ENCODE peak calls at places on chromosomes 1 and 21, in seven cellular contexts. B is iPS-NIHi11, K is hypothalamus, F is fibroblast of mammary gland, C is stomach, V is epithelial cell of prostate, H is renal cortical epithelial cell. D is an unnamed sample.

GRCh38 chr1:220184503-220184902 is 87.8 kb downstream of the RAB3GAP2 start:
- DNase-seq in B (no peak), K (no peak), F (no peak), C (no peak), V (no peak), H (no peak), D (no peak)

GRCh38 chr1:65149391-65149729 is 1.4 kb downstream of the AK4 start:
- DNase-seq in B (no peak), K (no peak), F (peak), C (no peak), V (no peak), H (no peak), D (no peak)

GRCh38 chr1:11158720-11159321 is 30.3 kb upstream of the ANGPTL7 start:
- DNase-seq in B (no peak), K (no peak), F (peak), C (no peak), V (peak), H (peak), D (no peak)

GRCh38 chr1:225834417-225835329 is 24.7 kb downstream of the EPHX1 start:
- DNase-seq in B (no peak), K (peak), F (peak), C (peak), V (no peak), H (no peak), D (peak)

GRCh38 chr21:20443558-20444155 is 554.6 kb upstream of the NCAM2 start:
- DNase-seq in B (peak), K (no peak), F (no peak), C (no peak), V (no peak), H (no peak), D (peak)

GRCh38 chr1:231628207-231628876 is 1.8 kb downstream of the DISC1 start:
- DNase-seq in B (no peak), K (no peak), F (peak), C (no peak), V (no peak), H (no peak), D (no peak)

GRCh38 chr1:167791281-167792209 is 69.8 kb downstream of the MPZL1 start:
- DNase-seq in B (no peak), K (no peak), F (peak), C (peak), V (no peak), H (peak), D (peak)

GRCh38 chr1:71350805-71351204 is 270.0 kb upstream of the ZRANB2 start:
- DNase-seq in B (no peak), K (no peak), F (peak), C (no peak), V (no peak), H (no peak), D (no peak)

GRCh38 chr1:100131623-100132022 is 1.1 kb downstream of the SASS6 start:
- DNase-seq in B (no peak), K (no peak), F (no peak), C (no peak), V (no peak), H (no peak), D (no peak)

GRCh38 chr1:54564312-54565112 is 16.5 kb downstream of the ACOT11 start:
- DNase-seq in B (peak), K (no peak), F (no peak), C (peak), V (no peak), H (peak), D (no peak)

GRCh38 chr1:21539933-21540332 is 30.7 kb downstream of the ALPL start:
- DNase-seq in B (peak), K (no peak), F (no peak), C (peak), V (no peak), H (peak), D (peak)

GRCh38 chr1:221983444-221983843 is 241.6 kb upstream of the DUSP10 start:
- DNase-seq in B (no peak), K (no peak), F (peak), C (no peak), V (no peak), H (no peak), D (no peak)

GRCh38 chr1:88175631-88176226 is 508.3 kb upstream of the PKN2 start:
- DNase-seq in B (no peak), K (no peak), F (no peak), C (no peak), V (no peak), H (peak), D (no peak)

GRCh38 chr1:25872708-25873107 is 2.8 kb downstream of the PAQR7 start:
- DNase-seq in B (no peak), K (no peak), F (no peak), C (no peak), V (no peak), H (no peak), D (no peak)

GRCh38 chr1:94416901-94417701 is 1.1 kb upstream of the ABCD3 start:
- DNase-seq in B (no peak), K (peak), F (peak), C (peak), V (no peak), H (peak), D (no peak)

GRCh38 chr21:35540950-35541632 is 492.0 kb upstream of the RUNX1 start:
- DNase-seq in B (no peak), K (no peak), F (peak), C (no peak), V (no peak), H (no peak), D (no peak)

GRCh38 chr1:18992646-18993045 is 36.2 kb upstream of the IFFO2 start:
- DNase-seq in B (no peak), K (no peak), F (no peak), C (no peak), V (no peak), H (no peak), D (no peak)

GRCh38 chr1:94327001-94327685 is 89.8 kb upstream of the ARHGAP29 start:
- DNase-seq in B (peak), K (no peak), F (peak), C (peak), V (no peak), H (peak), D (no peak)

GRCh38 chr1:54294846-54295245 is 94.9 kb downstream of the MRPL37 start:
- DNase-seq in B (no peak), K (no peak), F (no peak), C (no peak), V (no peak), H (no peak), D (no peak)

GRCh38 chr1:40774266-40774998 is 9.2 kb upstream of the KCNQ4 start:
- DNase-seq in B (peak), K (peak), F (peak), C (peak), V (no peak), H (peak), D (peak)

GRCh38 chr1:205980182-205980830 is 22.9 kb downstream of the RAB7B start:
- DNase-seq in B (no peak), K (no peak), F (no peak), C (no peak), V (no peak), H (no peak), D (no peak)

GRCh38 chr1:222167111-222167510 is 380.8 kb downstream of the HHIPL2 start:
- DNase-seq in B (peak), K (no peak), F (peak), C (peak), V (peak), H (peak), D (peak)

GRCh38 chr1:77538956-77539509 is 143.4 kb downstream of the ZZZ3 start:
- DNase-seq in B (no peak), K (no peak), F (peak), C (no peak), V (no peak), H (peak), D (no peak)